ENCODE peak calls at places on chromosomes 11 and 22, in nine cellular contexts. One of them, this sample, is unnamed.

GRCh38 chr11:119085523-119085878 is 820 bp downstream of the HMBS start:
- DNase-seq in epithelial cell of esophagus: no peak
- DNase-seq in coronary artery: no peak
- DNase-seq in A549: no peak
- DNase-seq in amygdala: no peak
- DNase-seq in RWPE1: no peak
- DNase-seq in T-helper 1 cell: no peak
- DNase-seq in KBM-7: no peak
- DNase-seq in activated CD4-positive, alpha-beta T cell treated with anti-CD3 and anti-CD28 coated beads for 48 hours: peak
- DNase-seq in this sample: no peak

GRCh38 chr22:44237290-44237689 is 56.6 kb downstream of the PARVG start:
- DNase-seq in epithelial cell of esophagus: no peak
- DNase-seq in coronary artery: no peak
- DNase-seq in A549: no peak
- DNase-seq in amygdala: no peak
- DNase-seq in RWPE1: no peak
- DNase-seq in T-helper 1 cell: no peak
- DNase-seq in KBM-7: no peak
- DNase-seq in activated CD4-positive, alpha-beta T cell treated with anti-CD3 and anti-CD28 coated beads for 48 hours: no peak
- DNase-seq in this sample: no peak

GRCh38 chr11:44632466-44633123 is 67.1 kb downstream of the CD82 start:
- DNase-seq in epithelial cell of esophagus: peak
- DNase-seq in coronary artery: peak
- DNase-seq in A549: peak
- DNase-seq in amygdala: no peak
- DNase-seq in RWPE1: no peak
- DNase-seq in T-helper 1 cell: no peak
- DNase-seq in KBM-7: peak
- DNase-seq in activated CD4-positive, alpha-beta T cell treated with anti-CD3 and anti-CD28 coated beads for 48 hours: peak
- DNase-seq in this sample: peak

GRCh38 chr11:35276396-35276795 is 137.4 kb downstream of the CD44 start:
- DNase-seq in epithelial cell of esophagus: peak
- DNase-seq in coronary artery: no peak
- DNase-seq in A549: peak
- DNase-seq in amygdala: no peak
- DNase-seq in RWPE1: peak
- DNase-seq in T-helper 1 cell: no peak
- DNase-seq in KBM-7: no peak
- DNase-seq in activated CD4-positive, alpha-beta T cell treated with anti-CD3 and anti-CD28 coated beads for 48 hours: peak
- DNase-seq in this sample: no peak

GRCh38 chr22:50209893-50210292 is 9.1 kb downstream of the SELENOO start:
- DNase-seq in epithelial cell of esophagus: peak
- DNase-seq in coronary artery: no peak
- DNase-seq in A549: peak
- DNase-seq in amygdala: peak
- DNase-seq in RWPE1: peak
- DNase-seq in T-helper 1 cell: peak
- DNase-seq in KBM-7: peak
- DNase-seq in activated CD4-positive, alpha-beta T cell treated with anti-CD3 and anti-CD28 coated beads for 48 hours: peak
- DNase-seq in this sample: peak

GRCh38 chr11:115817844-115818565 is 313.8 kb upstream of the CADM1 start:
- DNase-seq in epithelial cell of esophagus: no peak
- DNase-seq in coronary artery: no peak
- DNase-seq in A549: no peak
- DNase-seq in amygdala: no peak
- DNase-seq in RWPE1: no peak
- DNase-seq in T-helper 1 cell: no peak
- DNase-seq in KBM-7: no peak
- DNase-seq in activated CD4-positive, alpha-beta T cell treated with anti-CD3 and anti-CD28 coated beads for 48 hours: no peak
- DNase-seq in this sample: no peak

GRCh38 chr11:64918056-64918455 is 1.0 kb upstream of the ATG2A start:
- DNase-seq in epithelial cell of esophagus: peak
- DNase-seq in coronary artery: no peak
- DNase-seq in A549: peak
- DNase-seq in amygdala: no peak
- DNase-seq in RWPE1: no peak
- DNase-seq in T-helper 1 cell: no peak
- DNase-seq in KBM-7: peak
- DNase-seq in activated CD4-positive, alpha-beta T cell treated with anti-CD3 and anti-CD28 coated beads for 48 hours: no peak
- DNase-seq in this sample: no peak

GRCh38 chr11:116510886-116511650 is 261.7 kb downstream of the BUD13 start:
- DNase-seq in epithelial cell of esophagus: no peak
- DNase-seq in coronary artery: peak
- DNase-seq in A549: no peak
- DNase-seq in amygdala: no peak
- DNase-seq in RWPE1: no peak
- DNase-seq in T-helper 1 cell: no peak
- DNase-seq in KBM-7: no peak
- DNase-seq in activated CD4-positive, alpha-beta T cell treated with anti-CD3 and anti-CD28 coated beads for 48 hours: no peak
- DNase-seq in this sample: no peak

GRCh38 chr11:93117578-93117964 is 80.2 kb downstream of the SLC36A4 start:
- DNase-seq in epithelial cell of esophagus: no peak
- DNase-seq in coronary artery: no peak
- DNase-seq in A549: no peak
- DNase-seq in amygdala: no peak
- DNase-seq in RWPE1: no peak
- DNase-seq in T-helper 1 cell: no peak
- DNase-seq in KBM-7: no peak
- DNase-seq in activated CD4-positive, alpha-beta T cell treated with anti-CD3 and anti-CD28 coated beads for 48 hours: no peak
- DNase-seq in this sample: no peak

GRCh38 chr11:74221816-74222215 is 50.7 kb downstream of the PPME1 start:
- DNase-seq in epithelial cell of esophagus: no peak
- DNase-seq in coronary artery: no peak
- DNase-seq in A549: no peak
- DNase-seq in amygdala: no peak
- DNase-seq in RWPE1: no peak
- DNase-seq in T-helper 1 cell: no peak
- DNase-seq in KBM-7: no peak
- DNase-seq in activated CD4-positive, alpha-beta T cell treated with anti-CD3 and anti-CD28 coated beads for 48 hours: no peak
- DNase-seq in this sample: no peak

GRCh38 chr11:87908086-87908485 is 267.2 kb downstream of the RAB38 start:
- DNase-seq in epithelial cell of esophagus: no peak
- DNase-seq in coronary artery: no peak
- DNase-seq in A549: no peak
- DNase-seq in amygdala: no peak
- DNase-seq in RWPE1: no peak
- DNase-seq in T-helper 1 cell: no peak
- DNase-seq in KBM-7: no peak
- DNase-seq in activated CD4-positive, alpha-beta T cell treated with anti-CD3 and anti-CD28 coated beads for 48 hours: no peak
- DNase-seq in this sample: no peak

GRCh38 chr11:109697140-109697843 is 275.3 kb downstream of the C11orf87 start:
- DNase-seq in epithelial cell of esophagus: peak
- DNase-seq in coronary artery: no peak
- DNase-seq in A549: peak
- DNase-seq in amygdala: no peak
- DNase-seq in RWPE1: peak
- DNase-seq in T-helper 1 cell: no peak
- DNase-seq in KBM-7: peak
- DNase-seq in activated CD4-positive, alpha-beta T cell treated with anti-CD3 and anti-CD28 coated beads for 48 hours: peak
- DNase-seq in this sample: no peak

GRCh38 chr11:101296896-101297295 is 167.3 kb upstream of the PGR start:
- DNase-seq in epithelial cell of esophagus: peak
- DNase-seq in coronary artery: no peak
- DNase-seq in A549: no peak
- DNase-seq in amygdala: no peak
- DNase-seq in RWPE1: no peak
- DNase-seq in T-helper 1 cell: no peak
- DNase-seq in KBM-7: no peak
- DNase-seq in activated CD4-positive, alpha-beta T cell treated with anti-CD3 and anti-CD28 coated beads for 48 hours: no peak
- DNase-seq in this sample: no peak

GRCh38 chr11:63622318-63622717 is 8.1 kb upstream of the PLAAT3 start:
- DNase-seq in epithelial cell of esophagus: peak
- DNase-seq in coronary artery: peak
- DNase-seq in A549: peak
- DNase-seq in amygdala: no peak
- DNase-seq in RWPE1: peak
- DNase-seq in T-helper 1 cell: no peak
- DNase-seq in KBM-7: no peak
- DNase-seq in activated CD4-positive, alpha-beta T cell treated with anti-CD3 and anti-CD28 coated beads for 48 hours: no peak
- DNase-seq in this sample: no peak

GRCh38 chr22:36349726-36350125 is 38.0 kb downstream of the MYH9 start:
- DNase-seq in epithelial cell of esophagus: no peak
- DNase-seq in coronary artery: no peak
- DNase-seq in A549: no peak
- DNase-seq in amygdala: no peak
- DNase-seq in RWPE1: no peak
- DNase-seq in T-helper 1 cell: no peak
- DNase-seq in KBM-7: no peak
- DNase-seq in activated CD4-positive, alpha-beta T cell treated with anti-CD3 and anti-CD28 coated beads for 48 hours: no peak
- DNase-seq in this sample: no peak

GRCh38 chr22:29072979-29073617 is at the start of gene KREMEN1:
- DNase-seq in epithelial cell of esophagus: no peak
- DNase-seq in coronary artery: no peak
- DNase-seq in A549: no peak
- DNase-seq in amygdala: no peak
- DNase-seq in RWPE1: no peak
- DNase-seq in T-helper 1 cell: no peak
- DNase-seq in KBM-7: no peak
- DNase-seq in activated CD4-positive, alpha-beta T cell treated with anti-CD3 and anti-CD28 coated beads for 48 hours: no peak
- DNase-seq in this sample: no peak